ENCODE peak calls at places on chromosomes 6 and 20, in seven cellular contexts. K is endothelial cell of umbilical vein, E is AG09319, F is AG04450, V is BE2C, Y is endothelial cell, A is transverse colon. Q is an unnamed sample.

GRCh38 chr20:3183896-3184295 is 10.5 kb upstream of the LZTS3 start:
- DNase-seq in Y (no peak), A (no peak), E (no peak), V (no peak), K (no peak), F (no peak), Q (no peak)

GRCh38 chr6:155765275-155766194 is 309.9 kb upstream of the NOX3 start:
- DNase-seq in E (no peak), A (no peak), Y (no peak), K (peak), F (peak), V (no peak), Q (peak)

GRCh38 chr6:39128106-39128505 is 13.1 kb upstream of the SAYSD1 start:
- DNase-seq in Y (no peak), E (no peak), K (no peak), A (no peak), F (no peak), V (no peak), Q (peak)

GRCh38 chr6:168641455-168641854 is 200.5 kb downstream of the SMOC2 start:
- DNase-seq in Y (no peak), K (no peak), V (no peak), E (no peak), A (no peak), F (no peak), Q (no peak)

GRCh38 chr6:169868458-169868857 is 117.0 kb downstream of the ERMARD start:
- DNase-seq in E (no peak), V (no peak), Y (no peak), F (no peak), K (no peak), A (peak), Q (no peak)

GRCh38 chr20:22927537-22927936 is 107.6 kb upstream of the SSTR4 start:
- DNase-seq in Y (no peak), A (no peak), K (no peak), V (no peak), E (no peak), F (no peak), Q (no peak)

GRCh38 chr6:157021267-157022021 is 244.3 kb downstream of the ARID1B start:
- DNase-seq in V (peak), K (peak), F (peak), E (peak), Y (peak), A (peak), Q (peak)

GRCh38 chr6:144063744-144064401 is 31.5 kb downstream of the SF3B5 start:
- DNase-seq in K (peak), F (no peak), V (peak), Y (peak), A (peak), E (no peak), Q (peak)

GRCh38 chr20:17873410-17874270 is 95.0 kb downstream of the SNX5 start:
- DNase-seq in A (peak), K (peak), F (peak), E (peak), V (peak), Y (no peak), Q (peak)

GRCh38 chr6:45983041-45983440 is 32.6 kb downstream of the CLIC5 start:
- DNase-seq in E (no peak), F (no peak), K (no peak), Y (no peak), V (no peak), A (peak), Q (no peak)

GRCh38 chr6:43945778-43946100 is 175.7 kb downstream of the VEGFA start:
- DNase-seq in Y (no peak), F (no peak), A (no peak), E (no peak), K (no peak), V (peak), Q (no peak)

GRCh38 chr6:45845546-45845945 is 170.1 kb downstream of the CLIC5 start:
- DNase-seq in F (no peak), K (no peak), E (peak), A (no peak), V (no peak), Y (no peak), Q (peak)

GRCh38 chr6:47391675-47392074 is 82.0 kb upstream of the TNFRSF21 start:
- DNase-seq in E (no peak), K (no peak), Y (no peak), F (no peak), A (no peak), V (no peak), Q (no peak)

GRCh38 chr6:112357801-112358200 is 10.7 kb downstream of the RFPL4B start:
- DNase-seq in E (peak), K (peak), Y (no peak), A (no peak), V (no peak), F (peak), Q (peak)

GRCh38 chr20:17889226-17889625 is 79.4 kb downstream of the SNX5 start:
- DNase-seq in K (no peak), F (no peak), Y (no peak), V (no peak), A (no peak), E (no peak), Q (peak)

GRCh38 chr20:46406986-46407670 is 713 bp upstream of the ELMO2 start:
- DNase-seq in A (peak), F (no peak), V (peak), K (no peak), Y (peak), E (no peak), Q (peak)

GRCh38 chr20:36645998-36646397 is at the start of gene SLA2:
- DNase-seq in Y (no peak), V (no peak), F (no peak), K (no peak), E (no peak), A (peak), Q (no peak)

GRCh38 chr6:108008363-108008762 is 50.4 kb upstream of the SEC63 start:
- DNase-seq in V (no peak), E (no peak), F (no peak), Y (no peak), K (no peak), A (no peak), Q (no peak)

GRCh38 chr20:25296094-25297093 is 48.5 kb downstream of the PYGB start:
- DNase-seq in E (no peak), V (peak), Y (no peak), K (no peak), A (peak), F (no peak), Q (peak)

GRCh38 chr6:21190701-21191588 is 402.6 kb upstream of the SOX4 start:
- DNase-seq in K (no peak), A (no peak), E (no peak), Y (no peak), F (no peak), V (no peak), Q (no peak)

GRCh38 chr20:37729909-37730308 is 36.1 kb downstream of the CTNNBL1 start:
- DNase-seq in Y (no peak), F (no peak), A (no peak), K (no peak), E (no peak), V (no peak), Q (no peak)

GRCh38 chr6:6466967-6467761 is 121.4 kb upstream of the LY86 start:
- DNase-seq in K (no peak), A (no peak), F (no peak), V (no peak), E (no peak), Y (no peak), Q (peak)

GRCh38 chr6:161654209-161654608 is 380.3 kb upstream of the AGPAT4 start:
- DNase-seq in A (no peak), E (no peak), Y (no peak), K (no peak), V (no peak), F (no peak), Q (no peak)

GRCh38 chr6:136403166-136403980 is 113.7 kb upstream of the BCLAF1 start:
- DNase-seq in V (no peak), K (peak), E (peak), Y (no peak), F (peak), A (no peak), Q (peak)

GRCh38 chr6:122153530-122153929 is 245.9 kb upstream of the HSF2 start:
- DNase-seq in K (no peak), V (no peak), Y (no peak), E (no peak), F (no peak), A (no peak), Q (no peak)

GRCh38 chr6:113855500-113856010 is 1.6 kb upstream of the MARCKS start:
- DNase-seq in V (peak), A (peak), K (peak), E (no peak), Y (peak), F (no peak), Q (no peak)

GRCh38 chr6:37134622-37135191 is 35.2 kb upstream of the PIM1 start:
- DNase-seq in Y (no peak), K (peak), V (no peak), E (peak), A (peak), F (peak), Q (peak)

GRCh38 chr20:2751347-2751867 is 49.0 kb downstream of the CPXM1 start:
- DNase-seq in K (no peak), A (no peak), E (no peak), Y (no peak), F (no peak), V (no peak), Q (no peak)

GRCh38 chr6:105680131-105680530 is 277.2 kb upstream of the PREP start:
- DNase-seq in E (no peak), F (no peak), V (no peak), K (no peak), A (no peak), Y (no peak), Q (peak)

GRCh38 chr20:63874254-63874653 is 9.2 kb downstream of the TPD52L2 start:
- DNase-seq in A (no peak), Y (no peak), F (no peak), V (no peak), E (no peak), K (no peak), Q (peak)

GRCh38 chr6:165662671-165663282 is at the start of gene PDE10A:
- DNase-seq in F (no peak), E (no peak), Y (peak), V (peak), K (peak), A (no peak), Q (no peak)

GRCh38 chr6:44706011-44706410 is 318.5 kb downstream of the CDC5L start:
- DNase-seq in V (no peak), F (no peak), K (no peak), E (no peak), A (no peak), Y (no peak), Q (no peak)

GRCh38 chr6:37372116-37372515 is 18.3 kb downstream of the RNF8 start:
- DNase-seq in A (no peak), F (no peak), K (no peak), E (no peak), V (no peak), Y (no peak), Q (no peak)

GRCh38 chr6:58113960-58114359 is 796.5 kb downstream of the PRIM2 start:
- DNase-seq in Y (no peak), F (no peak), V (no peak), A (no peak), K (no peak), E (no peak), Q (peak)

GRCh38 chr6:45625191-45625664 is 247.5 kb upstream of the SUPT3H start:
- DNase-seq in Y (no peak), F (peak), E (no peak), K (no peak), A (no peak), V (no peak), Q (peak)

GRCh38 chr20:56200456-56200855 is 48.1 kb upstream of the MC3R start:
- DNase-seq in Y (no peak), A (no peak), F (no peak), V (no peak), E (no peak), K (no peak), Q (peak)

GRCh38 chr20:56204206-56204605 is 44.3 kb upstream of the MC3R start:
- DNase-seq in Y (no peak), E (no peak), F (no peak), A (no peak), K (no peak), V (no peak), Q (no peak)

GRCh38 chr20:56207656-56208055 is 40.9 kb upstream of the MC3R start:
- DNase-seq in Y (no peak), K (no peak), E (no peak), F (no peak), V (no peak), A (no peak), Q (no peak)

GRCh38 chr20:56205350-56205749 is 43.2 kb upstream of the MC3R start:
- DNase-seq in Y (no peak), F (no peak), V (no peak), K (no peak), E (no peak), A (no peak), Q (no peak)

DNA sequence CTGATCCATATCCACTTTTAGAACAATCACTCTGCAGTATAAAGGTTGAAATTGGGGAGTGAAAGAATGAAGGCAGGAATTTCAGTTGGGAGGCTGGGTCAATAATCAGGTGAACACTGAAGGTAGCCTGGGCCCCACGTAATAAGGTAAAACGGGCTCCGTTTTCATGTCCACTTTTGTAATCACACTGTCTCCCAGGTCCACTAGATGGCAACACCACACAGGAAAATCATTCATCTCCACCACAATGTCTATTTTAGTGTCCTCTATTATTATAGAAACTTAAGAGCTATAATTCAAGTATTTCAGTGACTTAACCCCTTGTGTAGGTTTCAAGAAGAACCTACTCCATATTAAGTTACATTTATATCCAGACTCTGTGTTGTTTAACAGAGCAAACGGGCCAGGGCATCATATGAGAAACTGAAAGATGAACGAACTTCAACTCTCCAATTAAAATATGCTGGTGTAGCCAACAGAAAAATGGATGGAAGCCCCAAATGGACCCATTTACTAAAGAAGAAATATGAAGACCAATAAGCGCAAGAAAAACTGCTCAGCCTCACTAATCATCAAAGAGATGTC is 45.9 kb upstream of the MC3R start:
- DNase-seq in A (no peak), E (no peak), K (no peak), F (no peak), Y (no peak), V (no peak), Q (peak)
- TF ChIP-seq CTCF in A (peak), E (no peak), K (no peak), F (peak), Y (no peak), V (peak), Q (peak)

GRCh38 chr6:35955970-35956369 is 35.1 kb upstream of the SRPK1 start:
- DNase-seq in F (no peak), V (no peak), Y (no peak), E (no peak), K (no peak), A (no peak), Q (peak)
- TF ChIP-seq CTCF in F (peak), V (peak), Y (no peak), E (no peak), K (peak), A (peak), Q (peak)

GRCh38 chr6:27209659-27210269 is 37.7 kb upstream of the PRSS16 start:
- DNase-seq in K (no peak), V (peak), Y (no peak), A (no peak), E (no peak), F (no peak), Q (no peak)

GRCh38 chr6:27206806-27207205 is 40.7 kb upstream of the PRSS16 start:
- DNase-seq in F (no peak), K (no peak), Y (no peak), E (no peak), A (no peak), V (no peak), Q (no peak)

GRCh38 chr6:27205375-27206278 is 41.9 kb upstream of the PRSS16 start:
- DNase-seq in F (no peak), K (no peak), V (peak), Y (no peak), A (no peak), E (no peak), Q (no peak)

GRCh38 chr6:27209167-27209566 is 38.3 kb upstream of the PRSS16 start:
- DNase-seq in V (no peak), E (no peak), F (no peak), K (no peak), Y (no peak), A (no peak), Q (no peak)

DNA sequence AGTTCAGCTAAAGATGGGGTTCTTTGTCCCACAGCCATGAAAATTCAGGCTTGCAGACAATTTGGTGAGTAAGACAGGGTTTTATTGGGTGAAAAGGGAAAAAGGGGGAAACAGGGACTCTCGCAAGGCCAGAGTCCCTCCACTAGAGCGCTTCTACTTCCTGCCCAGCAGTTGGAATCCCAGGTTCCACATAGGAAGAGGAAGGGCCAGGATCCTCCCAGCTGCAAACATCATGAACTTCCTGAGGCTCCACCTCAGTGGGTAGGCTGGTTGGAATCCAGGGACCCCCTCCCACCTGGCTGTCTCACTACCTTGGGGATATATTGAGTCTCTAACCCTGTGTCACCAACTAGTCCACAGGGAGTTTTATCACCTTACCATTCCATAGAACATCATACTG is 39.5 kb upstream of the PRSS16 start:
- DNase-seq in A (no peak), E (no peak), Y (no peak), F (no peak), K (no peak), V (no peak), Q (no peak)
- TF ChIP-seq CTCF in A (no peak), E (no peak), Y (no peak), F (no peak), K (no peak), V (no peak), Q (no peak)

GRCh38 chr6:75531174-75531573 is 37.6 kb upstream of the FILIP1 start:
- DNase-seq in E (no peak), K (peak), Y (no peak), F (no peak), A (no peak), V (no peak), Q (no peak)
- TF ChIP-seq CTCF in E (no peak), K (no peak), Y (no peak), F (no peak), A (no peak), V (no peak), Q (no peak)

GRCh38 chr6:87944541-87944954 is 103.1 kb upstream of the SPACA1 start:
- DNase-seq in Y (no peak), E (peak), V (no peak), F (no peak), K (no peak), A (peak), Q (peak)
- TF ChIP-seq CTCF in Y (no peak), E (peak), V (no peak), F (no peak), K (no peak), A (no peak), Q (peak)

DNA sequence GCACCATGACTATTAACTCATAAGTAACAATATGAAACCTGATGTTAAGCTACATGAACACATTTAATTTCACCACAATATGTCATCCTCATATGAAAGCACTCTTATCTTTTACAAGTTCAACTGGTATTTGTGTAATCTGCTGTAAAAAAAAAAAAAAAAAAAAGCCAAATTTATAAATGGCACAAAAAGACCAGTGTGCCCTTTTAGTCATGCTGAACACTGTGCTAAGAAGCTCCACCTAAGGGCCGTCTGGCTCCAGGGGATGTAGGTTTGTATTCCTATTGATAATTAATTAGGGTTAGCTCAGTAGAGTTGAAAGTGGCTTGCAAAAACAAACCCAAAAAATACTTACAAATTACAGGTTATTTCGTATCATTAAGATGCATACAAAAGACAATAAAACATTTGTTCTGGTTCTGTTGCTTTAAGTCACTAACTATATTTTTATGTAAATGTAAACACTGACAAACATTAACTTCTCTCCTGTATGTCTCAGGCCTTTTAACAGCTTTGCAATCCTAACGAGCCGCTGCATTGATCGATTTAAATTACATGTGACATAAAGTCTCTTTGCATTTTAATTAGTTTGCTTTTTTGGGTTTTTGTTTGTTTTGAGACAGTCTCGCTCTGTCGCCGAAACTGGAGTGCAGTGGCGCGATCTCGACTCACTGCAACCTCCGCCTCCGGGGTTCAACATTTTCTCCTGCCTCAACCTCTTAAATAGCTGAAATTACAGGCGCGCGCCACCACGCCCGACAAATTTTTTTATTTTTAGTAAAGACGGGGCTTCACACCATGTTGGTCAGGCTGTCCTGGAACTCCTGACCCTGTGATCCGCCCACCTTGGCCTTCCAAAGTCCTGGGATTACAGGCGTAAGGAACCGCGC is 110.8 kb downstream of the HFE start:
- DNase-seq in Y (no peak), V (peak), A (peak), E (no peak), K (peak), F (no peak), Q (peak)
- TF ChIP-seq CTCF in Y (no peak), V (peak), A (no peak), E (no peak), K (no peak), F (peak), Q (no peak)

GRCh38 chr6:145454006-145454405 is 281.3 kb downstream of the EPM2A start:
- DNase-seq in A (no peak), K (no peak), V (no peak), Y (no peak), F (no peak), E (no peak), Q (no peak)

GRCh38 chr6:145457556-145457955 is 277.8 kb downstream of the EPM2A start:
- DNase-seq in V (no peak), E (no peak), A (no peak), Y (no peak), K (no peak), F (no peak), Q (no peak)

DNA sequence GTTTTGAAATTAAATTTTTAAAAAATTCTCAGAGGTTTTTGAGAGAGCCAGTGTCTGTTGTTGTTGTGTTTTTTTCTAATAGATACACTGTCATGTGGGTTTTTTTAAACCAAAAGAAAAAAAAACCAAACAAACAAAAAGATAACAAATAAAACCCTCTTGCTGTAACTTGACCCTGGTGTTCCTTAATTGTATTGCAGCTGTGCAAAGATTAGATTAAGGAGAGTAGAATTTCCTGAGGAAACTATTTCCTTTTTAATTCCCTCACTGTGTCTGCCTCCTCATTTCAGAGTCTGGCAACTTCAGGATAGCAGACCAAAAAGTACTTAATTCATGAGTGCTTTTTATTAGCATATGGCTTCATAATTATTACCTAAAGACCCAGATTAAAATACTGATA is 281.9 kb downstream of the EPM2A start:
- DNase-seq in F (no peak), K (peak), Y (no peak), A (no peak), V (no peak), E (no peak), Q (peak)
- TF ChIP-seq CTCF in F (peak), K (peak), Y (peak), A (no peak), V (peak), E (no peak), Q (peak)